ENCODE peak calls at places on chromosomes 7 and 10, in four cellular contexts. One of them, this sample, is unnamed.

GRCh38 chr10:125002423-125003145 is 60.7 kb downstream of the ZRANB1 start:
- DNase-seq in EH: no peak
- DNase-seq in M059J: no peak
- DNase-seq in sciatic nerve: peak
- DNase-seq in this sample: no peak

GRCh38 chr7:41979834-41980307 is 257.1 kb downstream of the GLI3 start:
- DNase-seq in EH: peak
- DNase-seq in sciatic nerve: no peak
- DNase-seq in M059J: peak
- DNase-seq in this sample: peak

GRCh38 chr10:70774810-70775678 is 10.1 kb downstream of the TBATA start:
- DNase-seq in EH: no peak
- DNase-seq in M059J: no peak
- DNase-seq in sciatic nerve: no peak
- DNase-seq in this sample: peak

GRCh38 chr10:104350146-104350635 is 3.4 kb upstream of the CFAP58 start:
- DNase-seq in M059J: peak
- DNase-seq in sciatic nerve: no peak
- DNase-seq in EH: peak
- DNase-seq in this sample: no peak

GRCh38 chr7:27147211-27148030 is at the start of gene HOXA6:
- DNase-seq in sciatic nerve: peak
- DNase-seq in EH: peak
- DNase-seq in M059J: no peak
- DNase-seq in this sample: no peak

GRCh38 chr10:79112898-79113431 is 44.2 kb downstream of the ZMIZ1 start:
- DNase-seq in sciatic nerve: no peak
- DNase-seq in M059J: peak
- DNase-seq in EH: peak
- DNase-seq in this sample: peak

GRCh38 chr7:21749318-21749717 is 196.4 kb downstream of the CDCA7L start:
- DNase-seq in sciatic nerve: no peak
- DNase-seq in EH: no peak
- DNase-seq in M059J: no peak
- DNase-seq in this sample: no peak

GRCh38 chr7:36232971-36233550 is 80.0 kb downstream of the EEPD1 start:
- DNase-seq in EH: no peak
- DNase-seq in sciatic nerve: no peak
- DNase-seq in M059J: no peak
- DNase-seq in this sample: no peak

GRCh38 chr10:14736600-14737081 is 38.1 kb downstream of the FAM107B start:
- DNase-seq in EH: peak
- DNase-seq in sciatic nerve: no peak
- DNase-seq in M059J: peak
- DNase-seq in this sample: peak